ENCODE peak calls at places on chromosomes 13 and 19, in nine cellular contexts. G, D, T, E, H, U, I, S and B are unnamed samples.

GRCh38 chr19:39430675-39431593 is 4.8 kb downstream of the RPS16 start:
- DNase-seq in H (peak; percentile 74), T (peak; percentile 70), D (no peak), E (peak; percentile 83), S (peak; percentile 80), U (no peak), G (no peak), I (no peak), B (peak; percentile 40)

GRCh38 chr13:100872761-100873160 is 198.2 kb upstream of the TMTC4 start:
- DNase-seq in E (no peak), S (no peak), D (no peak), I (no peak), T (no peak), U (no peak), G (no peak), H (no peak), B (no peak)

GRCh38 chr19:52590728-52591127 is 20.6 kb downstream of the ZNF701 start:
- DNase-seq in E (no peak), D (no peak), G (no peak), T (no peak), U (no peak), I (no peak), H (no peak), S (no peak), B (no peak)

GRCh38 chr19:1862424-1863307 is 713 bp downstream of the KLF16 start:
- DNase-seq in T (no peak), E (no peak), U (peak; percentile 73), D (peak; percentile 41), G (no peak), I (peak; percentile 61), S (peak; percentile 74), H (peak; percentile 64), B (no peak)

GRCh38 chr19:8161135-8161646 is 11.8 kb upstream of the FBN3 start:
- DNase-seq in G (peak; percentile 73), S (peak; percentile 32), I (no peak), U (no peak), H (peak; percentile 63), T (no peak), E (no peak), D (peak; percentile 21), B (no peak)

GRCh38 chr19:24060687-24061356 is 26.2 kb upstream of the ZNF254 start:
- DNase-seq in I (no peak), U (no peak), G (no peak), E (no peak), S (peak; percentile 26), D (no peak), T (no peak), H (no peak), B (no peak)

GRCh38 chr19:46390866-46391265 is 22.5 kb downstream of the CCDC8 start:
- DNase-seq in H (no peak), E (no peak), S (no peak), I (no peak), T (no peak), D (no peak), G (no peak), U (no peak), B (no peak)

GRCh38 chr19:4636761-4637160 is 2.6 kb upstream of the TNFAIP8L1 start:
- DNase-seq in G (no peak), S (no peak), E (no peak), U (no peak), H (no peak), D (no peak), I (no peak), T (no peak), B (no peak)

GRCh38 chr13:39410089-39410901 is 192.7 kb downstream of the LHFPL6 start:
- DNase-seq in D (no peak), T (no peak), H (no peak), U (no peak), G (no peak), S (no peak), E (no peak), I (no peak), B (no peak)

GRCh38 chr13:29503041-29503837 is 92.2 kb downstream of the SLC7A1 start:
- DNase-seq in E (no peak), H (no peak), I (no peak), T (no peak), D (no peak), S (no peak), U (peak; percentile 76), G (peak; percentile 37), B (no peak)

GRCh38 chr19:14394167-14394566 is 12.9 kb downstream of the ADGRE5 start:
- DNase-seq in I (no peak), E (no peak), H (no peak), T (no peak), D (no peak), S (no peak), U (no peak), G (no peak), B (no peak)